ENCODE peak calls at places on chromosomes 7 and 10, in six cellular contexts. O is ovary, I is cardiac muscle cell, A is body of pancreas, B is H1, U is sigmoid colon. J is an unnamed sample.

GRCh38 chr10:103888113-103888841 is 29.7 kb downstream of the STN1 start:
- DNase-seq in O (peak), I (peak), A (peak), B (no peak), U (peak), J (peak)

GRCh38 chr10:121702351-121703320 is 104.4 kb upstream of the FGFR2 start:
- DNase-seq in O (no peak), I (no peak), A (no peak), B (no peak), U (no peak), J (no peak)

GRCh38 chr10:63711866-63712716 is 190.9 kb downstream of the REEP3 start:
- DNase-seq in O (peak), I (no peak), A (peak), B (no peak), U (peak), J (peak)

GRCh38 chr7:82839555-82839954 is 323.1 kb downstream of the PCLO start:
- DNase-seq in O (no peak), I (no peak), A (no peak), B (no peak), U (no peak), J (no peak)

GRCh38 chr7:129616530-129616929 is 5.0 kb downstream of the NRF1 start:
- DNase-seq in O (no peak), I (no peak), A (no peak), B (no peak), U (no peak), J (no peak)

GRCh38 chr7:78134256-78134655 is 335.7 kb downstream of the PHTF2 start:
- DNase-seq in O (no peak), I (peak), A (peak), B (no peak), U (no peak), J (peak)

GRCh38 chr10:128275405-128275804 is 149.2 kb upstream of the MKI67 start:
- DNase-seq in O (no peak), I (no peak), A (no peak), B (no peak), U (no peak), J (no peak)

GRCh38 chr10:58660577-58661255 is 148.0 kb downstream of the BICC1 start:
- DNase-seq in O (no peak), I (no peak), A (no peak), B (no peak), U (no peak), J (no peak)

GRCh38 chr7:73963252-73963822 is 64.6 kb upstream of the ELN start:
- DNase-seq in O (no peak), I (no peak), A (no peak), B (no peak), U (no peak), J (no peak)

GRCh38 chr10:6347391-6347951 is 144.7 kb downstream of the PFKFB3 start:
- DNase-seq in O (no peak), I (no peak), A (peak), B (no peak), U (no peak), J (no peak)

GRCh38 chr7:8175929-8176369 is 86.0 kb downstream of the ICA1 start:
- DNase-seq in O (no peak), I (no peak), A (no peak), B (no peak), U (no peak), J (no peak)
- H3K4me3 ChIP-seq in O (no peak), I (no peak), A (no peak), B (no peak), U (no peak), J (no peak)

GRCh38 chr10:62534051-62534450 is 159.9 kb downstream of the ZNF365 start:
- DNase-seq in O (no peak), I (no peak), A (no peak), B (no peak), U (no peak), J (no peak)
- H3K4me3 ChIP-seq in O (no peak), I (no peak), A (no peak), B (no peak), U (no peak), J (no peak)

DNA sequence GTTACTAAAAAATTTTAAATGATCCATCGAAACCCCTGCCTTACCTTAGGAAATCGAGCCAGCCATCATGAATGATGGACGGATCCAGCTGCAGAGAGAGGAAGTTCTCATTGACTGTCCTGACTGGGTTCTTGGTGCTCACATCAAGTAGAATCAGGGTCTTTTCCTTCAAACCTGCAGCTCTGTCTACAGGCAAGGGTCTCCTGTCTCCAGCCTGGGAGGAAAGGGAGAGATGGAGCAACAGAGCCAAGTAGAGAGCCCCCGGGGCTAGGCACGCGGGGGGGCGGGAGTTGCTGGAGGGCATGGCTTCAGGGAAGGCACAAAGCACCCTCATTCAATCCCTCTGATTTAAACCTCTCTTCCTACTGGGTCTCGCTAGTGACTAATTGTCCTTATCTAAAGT is at the start of gene HPSE2:
- DNase-seq in O (no peak), I (no peak), A (no peak), B (no peak), U (no peak), J (no peak)
- H3K4me3 ChIP-seq in O (peak), I (peak), A (no peak), B (peak), U (peak), J (no peak)

GRCh38 chr10:11208243-11208642 is 190.6 kb downstream of the CELF2 start:
- DNase-seq in O (no peak), I (no peak), A (no peak), B (no peak), U (no peak), J (no peak)
- H3K4me3 ChIP-seq in O (no peak), I (no peak), A (no peak), B (no peak), U (no peak), J (no peak)

DNA sequence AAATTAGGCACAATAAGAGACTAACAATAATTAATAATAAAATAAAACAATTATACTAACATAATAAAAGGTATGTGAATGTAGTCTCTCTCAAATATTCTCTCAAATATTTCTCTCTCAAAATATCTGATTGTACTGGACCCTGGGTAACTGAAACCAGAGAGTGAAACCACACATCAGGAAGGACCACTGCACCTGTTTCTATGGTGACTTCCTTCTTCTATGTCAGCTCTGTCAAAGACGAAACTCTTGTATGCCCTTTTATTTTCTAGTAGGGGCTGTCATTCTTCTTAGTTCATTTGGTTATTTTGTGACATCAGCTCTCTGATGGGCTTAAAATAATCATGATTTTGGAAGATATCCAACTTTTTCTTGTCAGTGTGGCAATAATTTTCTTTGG is 428.0 kb upstream of the TPK1 start:
- DNase-seq in O (no peak), I (no peak), A (no peak), B (no peak), U (no peak), J (no peak)
- H3K4me3 ChIP-seq in O (no peak), I (no peak), A (no peak), B (no peak), U (no peak), J (no peak)

J was measured in mucosa of descending colon.